ENCODE peak calls at places on chromosomes 2 and 18, in five cellular contexts. O, R, G, Y and B are unnamed samples.
A peak's percentile ranks its signal among the peaks of the same experiment; 100 is the strongest.

GRCh38 chr2:26172866-26173595 is at the start of gene GAREM2:
- DNase-seq in O (no peak), R (peak; percentile 28), G (no peak), Y (peak; percentile 41), B (no peak)

GRCh38 chr2:200336980-200337615 is 30.6 kb downstream of the SPATS2L start:
- DNase-seq in O (no peak), R (peak; percentile 49), G (no peak), Y (no peak), B (no peak)

GRCh38 chr2:189347540-189347939 is 93.7 kb upstream of the WDR75 start:
- DNase-seq in O (peak; percentile 56), R (peak; percentile 93), G (peak; percentile 60), Y (no peak), B (peak; percentile 28)

GRCh38 chr2:234488913-234489451 is 7.9 kb downstream of the ARL4C start:
- DNase-seq in O (no peak), R (no peak), G (no peak), Y (no peak), B (no peak)

GRCh38 chr2:230921806-230922595 is 3.0 kb downstream of the GPR55 start:
- DNase-seq in O (no peak), R (no peak), G (no peak), Y (no peak), B (no peak)

GRCh38 chr2:237857791-237858190 is 1.6 kb upstream of the RAMP1 start:
- DNase-seq in O (no peak), R (no peak), G (no peak), Y (no peak), B (no peak)

GRCh38 chr2:60152226-60152833 is 401.1 kb downstream of the BCL11A start:
- DNase-seq in O (peak; percentile 26), R (peak; percentile 40), G (no peak), Y (no peak), B (no peak)

GRCh38 chr2:216858312-216858711 is 1.6 kb downstream of the TNP1 start:
- DNase-seq in O (no peak), R (peak; percentile 42), G (no peak), Y (no peak), B (no peak)

GRCh38 chr2:182818541-182819308 is 47.7 kb downstream of the FRZB start:
- DNase-seq in O (no peak), R (no peak), G (no peak), Y (no peak), B (no peak)

GRCh38 chr2:20728114-20728758 is 61.3 kb downstream of the GDF7 start:
- DNase-seq in O (peak; percentile 91), R (no peak), G (no peak), Y (no peak), B (no peak)

GRCh38 chr2:45256867-45257641 is 247.8 kb upstream of the SIX2 start:
- DNase-seq in O (peak; percentile 75), R (no peak), G (no peak), Y (no peak), B (no peak)

GRCh38 chr2:128623776-128624424 is 305.2 kb upstream of the HS6ST1 start:
- DNase-seq in O (no peak), R (peak; percentile 93), G (no peak), Y (no peak), B (no peak)

GRCh38 chr2:127117603-127118002 is 10.6 kb upstream of the BIN1 start:
- DNase-seq in O (no peak), R (no peak), G (no peak), Y (no peak), B (no peak)

GRCh38 chr2:127139766-127140165 is 32.8 kb upstream of the BIN1 start:
- DNase-seq in O (no peak), R (no peak), G (no peak), Y (no peak), B (no peak)

GRCh38 chr2:38362223-38362622 is 14.8 kb downstream of the ATL2 start:
- DNase-seq in O (no peak), R (no peak), G (no peak), Y (no peak), B (no peak)

GRCh38 chr2:74261204-74261864 is 62.9 kb downstream of the MTHFD2 start:
- DNase-seq in O (peak; percentile 67), R (peak; percentile 76), G (no peak), Y (no peak), B (peak; percentile 21)

GRCh38 chr18:36412778-36413177 is 115.3 kb downstream of the FHOD3 start:
- DNase-seq in O (peak; percentile 29), R (peak; percentile 35), G (no peak), Y (no peak), B (no peak)
- TF ChIP-seq CTCF in O (peak; percentile 54), R (peak; percentile 47), G (no peak), Y (peak; percentile 33), B (no peak)

GRCh38 chr2:142582317-142582716 is 295.1 kb upstream of the KYNU start:
- DNase-seq in O (no peak), R (no peak), G (no peak), Y (no peak), B (no peak)
- TF ChIP-seq CTCF in O (peak; percentile 22), R (no peak), G (no peak), Y (no peak), B (no peak)

DNA sequence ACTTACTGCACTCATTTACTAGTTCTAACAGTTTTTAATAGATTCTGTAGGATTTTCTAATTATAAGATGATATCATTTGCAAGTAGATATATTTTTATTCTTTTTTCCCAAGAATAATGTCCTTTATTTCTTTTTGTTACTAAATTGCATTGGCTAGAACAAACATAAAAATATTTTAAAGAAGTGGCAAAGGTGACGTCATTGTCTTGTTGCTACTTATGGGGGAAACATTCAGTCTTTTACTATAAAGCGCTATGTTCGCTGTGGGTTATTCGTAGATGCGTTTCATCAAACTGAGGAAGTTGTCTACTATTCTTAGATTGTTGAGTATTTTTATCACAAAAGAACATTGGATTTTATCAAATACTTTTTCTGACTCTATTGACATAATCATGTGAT is 765.2 kb upstream of the POU3F3 start:
- DNase-seq in O (no peak), R (no peak), G (no peak), Y (no peak), B (no peak)
- TF ChIP-seq CTCF in O (no peak), R (no peak), G (no peak), Y (no peak), B (no peak)

DNA sequence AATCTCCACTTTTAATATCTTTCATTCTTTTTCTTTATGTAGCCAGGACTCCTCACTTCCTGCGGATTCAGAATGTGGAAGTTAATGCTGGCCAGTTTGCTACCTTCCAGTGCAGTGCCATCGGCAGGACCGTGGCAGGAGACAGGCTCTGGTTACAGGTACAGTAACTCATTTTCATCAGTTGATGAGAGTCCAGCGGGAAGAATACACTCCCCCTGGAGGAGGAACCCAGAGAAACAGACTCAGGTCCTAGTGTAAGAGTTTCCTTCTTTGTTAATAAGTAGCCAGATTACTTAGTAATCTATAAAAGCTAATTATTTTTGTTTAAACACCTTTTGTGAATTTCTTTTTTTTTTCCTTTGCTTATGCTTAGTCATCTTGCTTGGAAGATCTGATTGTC is 359.4 kb downstream of the PTPRM start:
- DNase-seq in O (peak; percentile 53), R (no peak), G (no peak), Y (no peak), B (no peak)
- TF ChIP-seq CTCF in O (peak; percentile 33), R (no peak), G (no peak), Y (no peak), B (no peak)

GRCh38 chr2:116874021-116874420 is 940.5 kb upstream of the DDX18 start:
- DNase-seq in O (no peak), R (no peak), G (no peak), Y (no peak), B (no peak)
- TF ChIP-seq CTCF in O (no peak), R (no peak), G (no peak), Y (no peak), B (no peak)

GRCh38 chr2:62705859-62706720 is 577 bp downstream of the EHBP1 start:
- DNase-seq in O (peak; percentile 71), R (peak; percentile 79), G (peak; percentile 72), Y (peak; percentile 40), B (peak; percentile 66)
- TF ChIP-seq CTCF in O (peak; percentile 75), R (peak; percentile 15), G (peak; percentile 43), Y (peak; percentile 33), B (no peak)

GRCh38 chr2:70474266-70474848 is 79.3 kb downstream of the TGFA start:
- DNase-seq in O (no peak), R (no peak), G (no peak), Y (no peak), B (no peak)
- TF ChIP-seq CTCF in O (no peak), R (no peak), G (no peak), Y (no peak), B (no peak)

GRCh38 chr2:178528647-178529046 is 48.4 kb downstream of the PLEKHA3 start:
- DNase-seq in O (no peak), R (no peak), G (no peak), Y (no peak), B (no peak)

GRCh38 chr2:178530625-178531142 is 50.4 kb downstream of the PLEKHA3 start:
- DNase-seq in O (no peak), R (peak; percentile 18), G (no peak), Y (no peak), B (no peak)

GRCh38 chr2:178530128-178530527 is 49.9 kb downstream of the PLEKHA3 start:
- DNase-seq in O (no peak), R (no peak), G (no peak), Y (no peak), B (no peak)

GRCh38 chr2:178529194-178529593 is 48.9 kb downstream of the PLEKHA3 start:
- DNase-seq in O (no peak), R (no peak), G (no peak), Y (no peak), B (no peak)

GRCh38 chr2:178531161-178531560 is 50.9 kb downstream of the PLEKHA3 start:
- DNase-seq in O (no peak), R (no peak), G (no peak), Y (no peak), B (no peak)
- TF ChIP-seq CTCF in O (no peak), R (no peak), G (no peak), Y (no peak), B (no peak)